ENCODE peak calls at places on chromosomes 4 and X, in eight cellular contexts. One of them, this sample, is unnamed.

GRCh38 chrX:118685393-118685792 is 42.0 kb upstream of the IL13RA1 start:
- DNase-seq in HepG2: no peak
- DNase-seq in HCT116: no peak
- DNase-seq in body of pancreas: no peak
- DNase-seq in ovary: no peak
- DNase-seq in heart left ventricle: no peak
- DNase-seq in Peyer's patch: no peak
- DNase-seq in GM12892: no peak
- DNase-seq in this sample: no peak

GRCh38 chr4:53014368-53014767 is 152.3 kb downstream of the RASL11B start:
- DNase-seq in HepG2: no peak
- DNase-seq in body of pancreas: no peak
- DNase-seq in Peyer's patch: no peak
- DNase-seq in HCT116: no peak
- DNase-seq in heart left ventricle: no peak
- DNase-seq in ovary: no peak
- DNase-seq in GM12892: no peak
- DNase-seq in this sample: no peak

GRCh38 chrX:133722756-133723155 is 262.6 kb downstream of the GPC3 start:
- DNase-seq in Peyer's patch: no peak
- DNase-seq in body of pancreas: no peak
- DNase-seq in ovary: no peak
- DNase-seq in GM12892: no peak
- DNase-seq in HepG2: no peak
- DNase-seq in HCT116: no peak
- DNase-seq in heart left ventricle: no peak
- DNase-seq in this sample: no peak

GRCh38 chr4:88003261-88003660 is 4.2 kb upstream of the PKD2 start:
- DNase-seq in HCT116: no peak
- DNase-seq in body of pancreas: no peak
- DNase-seq in GM12892: no peak
- DNase-seq in HepG2: no peak
- DNase-seq in Peyer's patch: no peak
- DNase-seq in heart left ventricle: no peak
- DNase-seq in ovary: no peak
- DNase-seq in this sample: no peak

GRCh38 chr4:77777135-77777777 is 41.9 kb downstream of the CNOT6L start:
- DNase-seq in HepG2: no peak
- DNase-seq in Peyer's patch: no peak
- DNase-seq in GM12892: no peak
- DNase-seq in ovary: no peak
- DNase-seq in heart left ventricle: no peak
- DNase-seq in body of pancreas: no peak
- DNase-seq in HCT116: no peak
- DNase-seq in this sample: no peak

GRCh38 chr4:62953752-62954151 is 1455.5 kb downstream of the TECRL start:
- DNase-seq in GM12892: no peak
- DNase-seq in ovary: no peak
- DNase-seq in HepG2: no peak
- DNase-seq in heart left ventricle: no peak
- DNase-seq in Peyer's patch: no peak
- DNase-seq in body of pancreas: no peak
- DNase-seq in HCT116: no peak
- DNase-seq in this sample: no peak

GRCh38 chrX:69102805-69103204 is 62.4 kb downstream of the PJA1 start:
- DNase-seq in HepG2: no peak
- DNase-seq in GM12892: no peak
- DNase-seq in ovary: no peak
- DNase-seq in body of pancreas: no peak
- DNase-seq in Peyer's patch: no peak
- DNase-seq in heart left ventricle: no peak
- DNase-seq in HCT116: no peak
- DNase-seq in this sample: no peak

GRCh38 chrX:13357925-13358324 is 38.1 kb upstream of the ATXN3L start:
- DNase-seq in heart left ventricle: no peak
- DNase-seq in ovary: no peak
- DNase-seq in HCT116: no peak
- DNase-seq in body of pancreas: no peak
- DNase-seq in HepG2: no peak
- DNase-seq in Peyer's patch: no peak
- DNase-seq in GM12892: no peak
- DNase-seq in this sample: no peak

GRCh38 chrX:53918697-53919096 is 125.6 kb downstream of the PHF8 start:
- DNase-seq in Peyer's patch: no peak
- DNase-seq in HepG2: no peak
- DNase-seq in body of pancreas: peak; percentile 14
- DNase-seq in ovary: no peak
- DNase-seq in HCT116: no peak
- DNase-seq in heart left ventricle: no peak
- DNase-seq in GM12892: no peak
- DNase-seq in this sample: no peak

GRCh38 chr4:131488772-131489171 is 1660.3 kb upstream of the PCDH10 start:
- DNase-seq in HepG2: no peak
- DNase-seq in GM12892: no peak
- DNase-seq in HCT116: no peak
- DNase-seq in ovary: no peak
- DNase-seq in body of pancreas: no peak
- DNase-seq in heart left ventricle: no peak
- DNase-seq in Peyer's patch: no peak
- DNase-seq in this sample: no peak

GRCh38 chr4:168883513-168883912 is 126.5 kb downstream of the CBR4 start:
- DNase-seq in ovary: no peak
- DNase-seq in body of pancreas: no peak
- DNase-seq in Peyer's patch: no peak
- DNase-seq in HCT116: no peak
- DNase-seq in GM12892: no peak
- DNase-seq in heart left ventricle: no peak
- DNase-seq in HepG2: no peak
- DNase-seq in this sample: no peak

GRCh38 chrX:134484039-134484438 is 24.1 kb downstream of the HPRT1 start:
- DNase-seq in body of pancreas: no peak
- DNase-seq in ovary: no peak
- DNase-seq in HCT116: peak; percentile 36
- DNase-seq in HepG2: peak; percentile 15
- DNase-seq in heart left ventricle: no peak
- DNase-seq in Peyer's patch: no peak
- DNase-seq in GM12892: no peak
- DNase-seq in this sample: peak; percentile 78

GRCh38 chrX:16239211-16239610 is 71.9 kb downstream of the MAGEB17 start:
- DNase-seq in heart left ventricle: no peak
- DNase-seq in Peyer's patch: no peak
- DNase-seq in HCT116: peak; percentile 35
- DNase-seq in HepG2: no peak
- DNase-seq in ovary: no peak
- DNase-seq in GM12892: no peak
- DNase-seq in body of pancreas: no peak
- DNase-seq in this sample: no peak

GRCh38 chr4:64272432-64272831 is 136.8 kb downstream of the TECRL start:
- DNase-seq in heart left ventricle: peak; percentile 46
- DNase-seq in GM12892: no peak
- DNase-seq in ovary: no peak
- DNase-seq in body of pancreas: no peak
- DNase-seq in Peyer's patch: peak; percentile 21
- DNase-seq in HCT116: no peak
- DNase-seq in HepG2: no peak
- DNase-seq in this sample: no peak

GRCh38 chr4:143089847-143090246 is 94.9 kb upstream of the USP38 start:
- DNase-seq in GM12892: no peak
- DNase-seq in ovary: no peak
- DNase-seq in body of pancreas: no peak
- DNase-seq in heart left ventricle: no peak
- DNase-seq in Peyer's patch: no peak
- DNase-seq in HepG2: no peak
- DNase-seq in HCT116: no peak
- DNase-seq in this sample: no peak

GRCh38 chrX:153485396-153486080 is 9.2 kb upstream of the BGN start:
- DNase-seq in HepG2: no peak
- DNase-seq in ovary: no peak
- DNase-seq in HCT116: no peak
- DNase-seq in GM12892: no peak
- DNase-seq in Peyer's patch: no peak
- DNase-seq in heart left ventricle: no peak
- DNase-seq in body of pancreas: no peak
- DNase-seq in this sample: no peak

GRCh38 chrX:133171962-133172708 is 46.0 kb downstream of the TFDP3 start:
- DNase-seq in GM12892: no peak
- DNase-seq in HepG2: no peak
- DNase-seq in HCT116: peak; percentile 22
- DNase-seq in heart left ventricle: no peak
- DNase-seq in body of pancreas: no peak
- DNase-seq in ovary: no peak
- DNase-seq in Peyer's patch: no peak
- DNase-seq in this sample: no peak

GRCh38 chr4:81963506-81964020 is 410.2 kb downstream of the HNRNPD start:
- DNase-seq in Peyer's patch: no peak
- DNase-seq in body of pancreas: no peak
- DNase-seq in HepG2: no peak
- DNase-seq in GM12892: no peak
- DNase-seq in ovary: no peak
- DNase-seq in HCT116: no peak
- DNase-seq in heart left ventricle: no peak
- DNase-seq in this sample: no peak

GRCh38 chr4:31575504-31575903 is 855.3 kb downstream of the PCDH7 start:
- DNase-seq in GM12892: no peak
- DNase-seq in Peyer's patch: no peak
- DNase-seq in heart left ventricle: no peak
- DNase-seq in HepG2: no peak
- DNase-seq in ovary: no peak
- DNase-seq in body of pancreas: no peak
- DNase-seq in HCT116: no peak
- DNase-seq in this sample: no peak

GRCh38 chr4:185726931-185727330 is 85.1 kb downstream of the SORBS2 start:
- DNase-seq in body of pancreas: no peak
- DNase-seq in ovary: peak; percentile 59
- DNase-seq in HCT116: no peak
- DNase-seq in HepG2: no peak
- DNase-seq in Peyer's patch: no peak
- DNase-seq in GM12892: no peak
- DNase-seq in heart left ventricle: no peak
- DNase-seq in this sample: no peak

GRCh38 chr4:24209891-24210290 is 320.0 kb upstream of the PPARGC1A start:
- DNase-seq in heart left ventricle: no peak
- DNase-seq in HepG2: no peak
- DNase-seq in Peyer's patch: no peak
- DNase-seq in HCT116: no peak
- DNase-seq in body of pancreas: no peak
- DNase-seq in ovary: no peak
- DNase-seq in GM12892: no peak
- DNase-seq in this sample: no peak

GRCh38 chr4:38785041-38785790 is 2.4 kb upstream of the TLR10 start:
- DNase-seq in ovary: no peak
- DNase-seq in heart left ventricle: no peak
- DNase-seq in HepG2: no peak
- DNase-seq in body of pancreas: no peak
- DNase-seq in GM12892: no peak
- DNase-seq in Peyer's patch: no peak
- DNase-seq in HCT116: no peak
- DNase-seq in this sample: no peak

GRCh38 chrX:143206961-143207360 is 181.2 kb downstream of the SPANXN4 start:
- DNase-seq in ovary: no peak
- DNase-seq in Peyer's patch: no peak
- DNase-seq in HCT116: no peak
- DNase-seq in GM12892: no peak
- DNase-seq in heart left ventricle: no peak
- DNase-seq in HepG2: no peak
- DNase-seq in body of pancreas: no peak
- DNase-seq in this sample: no peak

GRCh38 chr4:17639136-17639535 is 24.7 kb downstream of the MED28 start:
- DNase-seq in HepG2: no peak
- DNase-seq in HCT116: no peak
- DNase-seq in heart left ventricle: no peak
- DNase-seq in body of pancreas: no peak
- DNase-seq in Peyer's patch: no peak
- DNase-seq in GM12892: no peak
- DNase-seq in ovary: no peak
- DNase-seq in this sample: no peak

GRCh38 chr4:17636341-17636695 is 21.9 kb downstream of the MED28 start:
- DNase-seq in Peyer's patch: no peak
- DNase-seq in body of pancreas: no peak
- DNase-seq in HepG2: no peak
- DNase-seq in HCT116: no peak
- DNase-seq in ovary: no peak
- DNase-seq in GM12892: no peak
- DNase-seq in heart left ventricle: no peak
- DNase-seq in this sample: no peak

GRCh38 chr4:17633600-17633999 is 19.2 kb downstream of the MED28 start:
- DNase-seq in HepG2: no peak
- DNase-seq in HCT116: no peak
- DNase-seq in GM12892: no peak
- DNase-seq in body of pancreas: no peak
- DNase-seq in Peyer's patch: no peak
- DNase-seq in heart left ventricle: no peak
- DNase-seq in ovary: no peak
- DNase-seq in this sample: no peak

GRCh38 chr4:17635056-17635455 is 20.6 kb downstream of the MED28 start:
- DNase-seq in ovary: no peak
- DNase-seq in HepG2: no peak
- DNase-seq in body of pancreas: no peak
- DNase-seq in heart left ventricle: no peak
- DNase-seq in HCT116: no peak
- DNase-seq in GM12892: no peak
- DNase-seq in Peyer's patch: no peak
- DNase-seq in this sample: no peak

GRCh38 chr4:17636696-17637351 is 22.4 kb downstream of the MED28 start:
- DNase-seq in ovary: peak; percentile 75
- DNase-seq in body of pancreas: peak; percentile 76
- DNase-seq in HCT116: peak; percentile 36
- DNase-seq in heart left ventricle: peak; percentile 80
- DNase-seq in GM12892: peak; percentile 76
- DNase-seq in Peyer's patch: peak; percentile 81
- DNase-seq in HepG2: peak; percentile 64
- DNase-seq in this sample: peak; percentile 84
- TF ChIP-seq POLR2A in ovary: no peak
- TF ChIP-seq POLR2A in body of pancreas: no peak
- TF ChIP-seq POLR2A in HCT116: no peak
- TF ChIP-seq POLR2A in heart left ventricle: no peak
- TF ChIP-seq POLR2A in GM12892: no peak
- TF ChIP-seq POLR2A in Peyer's patch: no peak
- TF ChIP-seq POLR2A in HepG2: no peak
- TF ChIP-seq POLR2A in this sample: no peak

GRCh38 chr4:6909113-6909969 is at the start of gene TBC1D14:
- DNase-seq in HepG2: peak; percentile 74
- DNase-seq in GM12892: peak; percentile 93
- DNase-seq in body of pancreas: peak; percentile 88
- DNase-seq in ovary: peak; percentile 89
- DNase-seq in HCT116: peak; percentile 68
- DNase-seq in heart left ventricle: peak; percentile 94
- DNase-seq in Peyer's patch: peak; percentile 93
- DNase-seq in this sample: peak; percentile 95
- TF ChIP-seq POLR2A in HepG2: peak; percentile 58
- TF ChIP-seq POLR2A in GM12892: peak; percentile 71
- TF ChIP-seq POLR2A in body of pancreas: peak; percentile 50
- TF ChIP-seq POLR2A in ovary: peak; percentile 12
- TF ChIP-seq POLR2A in HCT116: peak; percentile 37
- TF ChIP-seq POLR2A in heart left ventricle: no peak
- TF ChIP-seq POLR2A in Peyer's patch: peak; percentile 64
- TF ChIP-seq POLR2A in this sample: peak; percentile 87

GRCh38 chr4:99614491-99614890 is 39.9 kb downstream of the MTTP start:
- DNase-seq in GM12892: no peak
- DNase-seq in HCT116: no peak
- DNase-seq in heart left ventricle: no peak
- DNase-seq in ovary: no peak
- DNase-seq in Peyer's patch: no peak
- DNase-seq in HepG2: no peak
- DNase-seq in body of pancreas: no peak
- DNase-seq in this sample: no peak
- TF ChIP-seq POLR2A in GM12892: no peak
- TF ChIP-seq POLR2A in HCT116: no peak
- TF ChIP-seq POLR2A in heart left ventricle: no peak
- TF ChIP-seq POLR2A in ovary: no peak
- TF ChIP-seq POLR2A in Peyer's patch: no peak
- TF ChIP-seq POLR2A in HepG2: no peak
- TF ChIP-seq POLR2A in body of pancreas: no peak
- TF ChIP-seq POLR2A in this sample: no peak

GRCh38 chr4:145938618-145939177 is at the start of gene ZNF827:
- DNase-seq in body of pancreas: peak; percentile 69
- DNase-seq in heart left ventricle: peak; percentile 73
- DNase-seq in HepG2: peak; percentile 77
- DNase-seq in Peyer's patch: peak; percentile 84
- DNase-seq in GM12892: no peak
- DNase-seq in HCT116: peak; percentile 64
- DNase-seq in ovary: peak; percentile 72
- DNase-seq in this sample: peak; percentile 74
- TF ChIP-seq POLR2A in body of pancreas: no peak
- TF ChIP-seq POLR2A in heart left ventricle: no peak
- TF ChIP-seq POLR2A in HepG2: peak; percentile 67
- TF ChIP-seq POLR2A in Peyer's patch: peak; percentile 54
- TF ChIP-seq POLR2A in GM12892: peak; percentile 65
- TF ChIP-seq POLR2A in HCT116: no peak
- TF ChIP-seq POLR2A in ovary: peak; percentile 33
- TF ChIP-seq POLR2A in this sample: peak; percentile 61